ENCODE peak calls at places on chromosomes 1 and 21, in five cellular contexts. S is tibial artery, T is progenitor cell of endocrine pancreas, M is colonic mucosa, E is choroid plexus epithelial cell. P is an unnamed sample.
A peak's percentile ranks its signal among the peaks of the same experiment; 100 is the strongest.

GRCh38 chr1:85289207-85289847 is 12.9 kb upstream of the BCL10 start:
- DNase-seq in T (no peak), M (no peak), E (peak; percentile 92), S (no peak), P (peak; percentile 88)

GRCh38 chr1:175078629-175079028 is 11.0 kb downstream of the TNN start:
- DNase-seq in T (no peak), M (no peak), S (no peak), E (no peak), P (no peak)

GRCh38 chr1:209190591-209191241 is 392.8 kb upstream of the CAMK1G start:
- DNase-seq in T (peak; percentile 50), S (no peak), E (peak; percentile 41), M (no peak), P (peak; percentile 19)

GRCh38 chr1:224502459-224503160 is 68.0 kb upstream of the WDR26 start:
- DNase-seq in E (peak; percentile 37), S (no peak), T (no peak), M (peak; percentile 75), P (peak; percentile 66)

GRCh38 chr1:165954940-165955339 is 127.5 kb downstream of the UCK2 start:
- DNase-seq in M (no peak), E (peak; percentile 68), S (no peak), T (no peak), P (peak; percentile 84)

GRCh38 chr21:38263493-38263892 is 6.7 kb downstream of the KCNJ15 start:
- DNase-seq in E (peak; percentile 65), T (no peak), S (no peak), M (no peak), P (no peak)

GRCh38 chr1:2809656-2810055 is 8.2 kb upstream of the TTC34 start:
- DNase-seq in E (no peak), M (no peak), S (no peak), T (no peak), P (no peak)

GRCh38 chr1:232416026-232416568 is 213.8 kb downstream of the SIPA1L2 start:
- DNase-seq in E (no peak), M (no peak), S (no peak), T (no peak), P (no peak)

GRCh38 chr1:182337736-182338571 is 53.6 kb downstream of the GLUL start:
- DNase-seq in M (no peak), E (no peak), S (no peak), T (no peak), P (peak; percentile 35)

GRCh38 chr1:87712261-87712674 is 383.6 kb downstream of the LMO4 start:
- DNase-seq in M (no peak), S (no peak), T (no peak), E (peak; percentile 13), P (no peak)

GRCh38 chr1:85201340-85202091 is 700 bp upstream of the SYDE2 start:
- DNase-seq in S (peak; percentile 79), E (peak; percentile 83), T (peak; percentile 87), M (peak; percentile 77), P (peak; percentile 62)

GRCh38 chr1:204475651-204476432 is 18.8 kb downstream of the PIK3C2B start:
- DNase-seq in M (no peak), E (no peak), T (no peak), S (no peak), P (no peak)

GRCh38 chr1:205369621-205370230 is 13.0 kb upstream of the KLHDC8A start:
- DNase-seq in T (no peak), S (no peak), E (peak; percentile 30), M (no peak), P (no peak)

GRCh38 chr1:247115141-247115510 is 11.0 kb upstream of the ZNF669 start:
- DNase-seq in T (no peak), M (no peak), S (no peak), E (no peak), P (no peak)

GRCh38 chr1:94698341-94698740 is 121.8 kb upstream of the SLC44A3 start:
- DNase-seq in E (no peak), M (no peak), S (no peak), T (no peak), P (peak; percentile 32)

GRCh38 chr1:89822999-89823628 is 2.3 kb downstream of the LRRC8D start:
- DNase-seq in E (peak; percentile 79), S (no peak), M (no peak), T (no peak), P (peak; percentile 83)

GRCh38 chr21:44814498-44815023 is 3.3 kb downstream of the SUMO3 start:
- DNase-seq in E (no peak), M (no peak), S (no peak), T (no peak), P (no peak)

GRCh38 chr1:155514582-155515187 is 47.9 kb downstream of the ASH1L start:
- DNase-seq in S (no peak), T (no peak), M (no peak), E (no peak), P (no peak)

GRCh38 chr1:25111706-25112105 is 120.6 kb downstream of the SYF2 start:
- DNase-seq in M (no peak), T (no peak), S (no peak), E (no peak), P (no peak)

GRCh38 chr1:211985556-211986264 is 49.6 kb downstream of the INTS7 start:
- DNase-seq in S (no peak), M (no peak), T (no peak), E (no peak), P (no peak)

GRCh38 chr1:109298666-109299086 is 8.1 kb downstream of the MYBPHL start:
- DNase-seq in T (no peak), E (peak; percentile 77), S (no peak), M (no peak), P (peak; percentile 72)

GRCh38 chr1:165903672-165904071 is 76.3 kb downstream of the UCK2 start:
- DNase-seq in E (peak; percentile 62), M (peak; percentile 61), S (no peak), T (no peak), P (peak; percentile 45)

GRCh38 chr1:48817505-48818114 is 40.9 kb upstream of the BEND5 start:
- DNase-seq in T (peak; percentile 55), E (peak; percentile 72), M (peak; percentile 48), S (peak; percentile 73), P (peak; percentile 14)

GRCh38 chr21:15222711-15223110 is 157.9 kb upstream of the NRIP1 start:
- DNase-seq in T (no peak), E (no peak), M (no peak), S (no peak), P (no peak)

GRCh38 chr1:47824721-47825120 is 172.5 kb downstream of the TRABD2B start:
- DNase-seq in M (no peak), S (no peak), T (no peak), E (no peak), P (no peak)

GRCh38 chr1:109532365-109533136 is 7.1 kb upstream of the GPR61 start:
- DNase-seq in M (peak; percentile 89), E (peak; percentile 86), S (peak; percentile 88), T (peak; percentile 90), P (peak; percentile 67)

GRCh38 chr1:1232801-1233566 is 947 bp downstream of the B3GALT6 start:
- DNase-seq in E (no peak), S (no peak), M (no peak), T (no peak), P (no peak)

GRCh38 chr1:1233567-1233892 is 1.5 kb downstream of the B3GALT6 start:
- DNase-seq in E (no peak), T (no peak), M (no peak), S (no peak), P (no peak)

GRCh38 chr1:1231400-1232223 is at the start of gene SDF4:
- DNase-seq in T (peak; percentile 90), E (peak; percentile 98), M (peak; percentile 96), S (peak; percentile 97), P (peak; percentile 97)

GRCh38 chr1:1230656-1231399 is 973 bp downstream of the SDF4 start:
- DNase-seq in T (no peak), M (peak; percentile 77), S (no peak), E (peak; percentile 83), P (peak; percentile 78)

GRCh38 chr1:1232224-1232800 is at the start of gene B3GALT6:
- DNase-seq in E (no peak), S (no peak), M (no peak), T (no peak), P (no peak)
- TF ChIP-seq CTCF in E (no peak), S (no peak), M (no peak), T (no peak), P (no peak)

DNA sequence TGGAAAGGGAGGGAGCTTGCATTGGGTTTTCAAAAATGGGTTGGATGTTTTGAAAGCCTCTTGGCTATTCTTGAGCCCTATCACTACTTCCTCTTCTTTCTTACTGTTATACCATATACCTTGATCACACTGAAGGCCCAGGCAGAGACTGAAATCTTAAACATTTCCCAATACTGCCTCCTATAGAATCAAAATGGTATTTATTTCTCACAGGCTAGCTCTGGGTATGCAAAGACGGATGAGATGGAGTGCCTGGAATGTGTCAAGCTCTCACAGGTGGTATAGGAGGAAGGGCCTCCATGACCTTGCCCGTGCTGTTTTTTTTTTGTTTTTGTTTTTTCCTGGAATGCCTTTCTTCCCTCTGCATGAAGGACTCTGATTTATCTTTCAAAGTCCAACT is 268.4 kb upstream of the USP24 start:
- DNase-seq in M (no peak), T (no peak), E (no peak), S (no peak), P (no peak)
- TF ChIP-seq CTCF in M (no peak), T (no peak), E (peak; percentile 3), S (no peak), P (peak; percentile 29)

DNA sequence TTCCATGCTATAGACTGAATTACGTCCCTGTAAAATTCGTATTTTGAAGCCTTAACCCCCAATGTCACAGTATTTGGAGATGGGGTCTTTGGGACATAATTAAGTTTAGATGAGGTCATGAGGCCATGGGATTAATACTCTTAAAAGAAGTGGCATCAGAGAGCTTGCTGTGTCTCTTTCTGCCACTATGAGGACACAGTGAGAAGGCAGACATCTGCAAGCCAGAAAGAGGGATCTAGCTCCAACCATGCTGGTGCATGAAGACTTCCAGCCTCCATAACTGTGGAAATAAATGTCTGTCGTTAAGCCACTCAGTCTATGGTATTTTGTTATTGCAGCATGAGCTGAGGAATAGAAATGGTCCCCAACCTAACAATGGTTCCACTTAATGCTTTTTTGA is 99.0 kb downstream of the LTN1 start:
- DNase-seq in S (no peak), M (no peak), T (no peak), E (no peak), P (no peak)
- TF ChIP-seq CTCF in S (no peak), M (no peak), T (no peak), E (no peak), P (no peak)

DNA sequence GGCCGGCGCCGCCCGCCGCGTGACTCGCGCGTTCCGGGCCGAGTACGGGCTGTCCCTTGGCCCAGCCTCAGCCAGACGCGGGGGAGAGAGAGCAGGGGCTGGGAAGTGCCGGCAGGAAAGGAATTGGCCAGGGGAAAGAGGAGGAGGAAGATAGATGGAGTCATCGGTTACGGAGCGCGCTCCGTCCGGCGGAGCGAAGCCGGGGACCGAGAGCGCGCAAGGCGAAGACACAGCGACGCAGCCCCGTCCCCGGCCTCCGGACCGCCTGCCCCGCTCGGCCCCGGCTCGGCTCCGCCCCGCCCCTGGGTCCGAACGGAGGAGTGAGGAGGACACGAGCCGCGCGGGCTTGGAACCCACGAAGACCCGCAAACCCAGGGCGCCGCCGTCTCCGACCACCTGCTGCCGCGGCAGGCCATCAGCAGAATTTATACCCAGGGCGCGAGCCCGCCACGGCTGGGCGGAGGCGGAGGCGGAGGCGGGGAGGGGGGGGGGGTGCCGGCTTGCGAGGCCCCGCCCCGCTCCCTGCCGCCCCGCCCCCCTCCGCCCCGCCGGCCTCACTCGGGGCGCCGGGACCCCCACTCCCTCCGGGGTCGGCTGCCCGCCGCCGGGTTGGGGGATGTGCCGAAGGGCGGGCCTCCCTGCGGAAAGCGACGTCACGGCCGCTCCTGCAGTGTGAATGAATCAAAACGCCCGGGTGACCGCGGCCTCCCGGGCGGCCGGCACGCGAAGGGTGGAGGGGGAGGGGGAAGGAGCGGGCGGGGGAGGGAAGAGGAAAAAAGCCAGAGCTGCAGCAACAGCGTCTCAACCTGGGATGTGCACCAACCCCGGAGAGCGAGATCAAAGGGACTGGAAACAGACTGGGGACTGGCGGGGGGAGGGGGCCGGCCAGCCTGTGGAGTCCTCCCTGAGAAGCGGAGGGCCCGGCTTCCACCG is at the start of gene LHX4:
- DNase-seq in M (peak; percentile 49), S (peak; percentile 61), T (no peak), E (no peak), P (peak; percentile 17)
- TF ChIP-seq CTCF in M (no peak), S (no peak), T (peak; percentile 7), E (no peak), P (no peak)

P was measured in fibroblast of villous mesenchyme.